ENCODE peak calls at places on chromosomes 11 and 22, in seven cellular contexts. S, K, D, B, V, A and N are unnamed samples.

GRCh38 chr22:20650294-20651207 is 123.4 kb upstream of the SERPIND1 start:
- DNase-seq in S (no peak), K (no peak), D (no peak), B (no peak), V (no peak), A (no peak), N (no peak)

GRCh38 chr22:20522134-20522827 is 14.9 kb downstream of the MED15 start:
- DNase-seq in S (no peak), K (no peak), D (no peak), B (no peak), V (no peak), A (no peak), N (no peak)

GRCh38 chr11:3873712-3874349 is 18.4 kb downstream of the STIM1 start:
- DNase-seq in S (no peak), K (no peak), D (no peak), B (no peak), V (no peak), A (no peak), N (no peak)

GRCh38 chr11:117970400-117971024 is 15.7 kb upstream of the IL10RA start:
- DNase-seq in S (peak; percentile 40), K (no peak), D (no peak), B (no peak), V (peak; percentile 47), A (no peak), N (no peak)

GRCh38 chr11:130428271-130428670 is at the start of gene ADAMTS8:
- DNase-seq in S (peak; percentile 65), K (no peak), D (no peak), B (peak; percentile 48), V (no peak), A (no peak), N (no peak)

GRCh38 chr11:27795955-27796861 is 96.0 kb upstream of the BDNF start:
- DNase-seq in S (no peak), K (no peak), D (no peak), B (no peak), V (peak; percentile 46), A (no peak), N (no peak)

GRCh38 chr11:46382644-46383403 is 1.4 kb downstream of the MDK start:
- DNase-seq in S (no peak), K (no peak), D (peak; percentile 43), B (no peak), V (no peak), A (peak; percentile 63), N (peak; percentile 32)

GRCh38 chr22:38069372-38070249 is 12.4 kb downstream of the PICK1 start:
- DNase-seq in S (no peak), K (no peak), D (peak; percentile 44), B (peak; percentile 82), V (no peak), A (peak; percentile 48), N (peak; percentile 7)

GRCh38 chr22:35882226-35883027 is 146.2 kb downstream of the RBFOX2 start:
- DNase-seq in S (no peak), K (no peak), D (peak; percentile 21), B (no peak), V (no peak), A (peak; percentile 25), N (no peak)

GRCh38 chr22:41305646-41306045 is 4.3 kb downstream of the ZC3H7B start:
- DNase-seq in S (no peak), K (no peak), D (peak; percentile 82), B (no peak), V (no peak), A (peak; percentile 48), N (peak; percentile 87)

GRCh38 chr11:107468596-107468995 is 11.0 kb upstream of the CWF19L2 start:
- DNase-seq in S (no peak), K (no peak), D (peak; percentile 61), B (no peak), V (no peak), A (peak; percentile 47), N (no peak)

GRCh38 chr11:36253238-36253637 is 36.0 kb downstream of the COMMD9 start:
- DNase-seq in S (no peak), K (no peak), D (peak; percentile 22), B (no peak), V (no peak), A (no peak), N (no peak)

GRCh38 chr11:119741369-119742262 is 12.6 kb upstream of the NECTIN1 start:
- DNase-seq in S (peak; percentile 81), K (peak; percentile 42), D (no peak), B (peak; percentile 52), V (no peak), A (peak; percentile 25), N (no peak)

GRCh38 chr11:61814242-61814957 is 2.4 kb downstream of the FADS1 start:
- DNase-seq in S (no peak), K (no peak), D (peak; percentile 18), B (peak; percentile 47), V (peak; percentile 32), A (peak; percentile 40), N (no peak)

GRCh38 chr11:3165152-3165705 is at the start of gene OSBPL5:
- DNase-seq in S (peak; percentile 89), K (no peak), D (peak; percentile 69), B (peak; percentile 87), V (peak; percentile 77), A (peak; percentile 74), N (peak; percentile 40)

GRCh38 chr11:119421941-119422504 is 949 bp downstream of the THY1 start:
- DNase-seq in S (no peak), K (no peak), D (peak; percentile 41), B (no peak), V (no peak), A (peak; percentile 37), N (no peak)

GRCh38 chr11:117909611-117910382 is 19.4 kb downstream of the TMPRSS13 start:
- DNase-seq in S (no peak), K (no peak), D (no peak), B (no peak), V (peak; percentile 30), A (no peak), N (no peak)

GRCh38 chr22:30889996-30890480 is 78.5 kb downstream of the MORC2 start:
- DNase-seq in S (peak; percentile 41), K (no peak), D (no peak), B (peak; percentile 8), V (no peak), A (no peak), N (no peak)

GRCh38 chr11:67045314-67045713 is 11.3 kb upstream of the RHOD start:
- DNase-seq in S (no peak), K (no peak), D (peak; percentile 62), B (no peak), V (no peak), A (peak; percentile 76), N (peak; percentile 83)

GRCh38 chr22:39534591-39535301 is 2.2 kb upstream of the RPS19BP1 start:
- DNase-seq in S (peak; percentile 89), K (peak; percentile 75), D (peak; percentile 53), B (peak; percentile 84), V (peak; percentile 79), A (peak; percentile 75), N (no peak)

GRCh38 chr11:74826901-74827300 is 78.3 kb downstream of the RNF169 start:
- DNase-seq in S (no peak), K (no peak), D (no peak), B (no peak), V (no peak), A (no peak), N (no peak)

GRCh38 chr22:37043828-37044538 is 7.6 kb upstream of the KCTD17 start:
- DNase-seq in S (peak; percentile 90), K (no peak), D (peak; percentile 25), B (peak; percentile 54), V (peak; percentile 76), A (peak; percentile 61), N (peak; percentile 14)

GRCh38 chr11:103920933-103921332 is 115.5 kb upstream of the DDI1 start:
- DNase-seq in S (no peak), K (no peak), D (no peak), B (no peak), V (no peak), A (no peak), N (no peak)
- TF ChIP-seq CTCF in S (no peak), K (no peak), D (no peak), B (no peak), V (no peak), A (no peak), N (peak; percentile 29)

GRCh38 chr11:63922673-63923192 is 5.8 kb upstream of the RCOR2 start:
- DNase-seq in S (no peak), K (no peak), D (no peak), B (no peak), V (no peak), A (no peak), N (no peak)

GRCh38 chr11:63919267-63920125 is 2.5 kb upstream of the RCOR2 start:
- DNase-seq in S (no peak), K (no peak), D (no peak), B (peak; percentile 75), V (no peak), A (no peak), N (no peak)

GRCh38 chr11:63918576-63919171 is 1.7 kb upstream of the RCOR2 start:
- DNase-seq in S (no peak), K (no peak), D (peak; percentile 44), B (no peak), V (no peak), A (no peak), N (no peak)

GRCh38 chr11:63920126-63920869 is 3.3 kb upstream of the RCOR2 start:
- DNase-seq in S (peak; percentile 78), K (no peak), D (peak; percentile 37), B (peak; percentile 89), V (peak; percentile 56), A (peak; percentile 55), N (no peak)

GRCh38 chr11:63920870-63921417 is 4.0 kb upstream of the RCOR2 start:
- DNase-seq in S (no peak), K (no peak), D (no peak), B (no peak), V (no peak), A (no peak), N (no peak)
- TF ChIP-seq CTCF in S (peak; percentile 51), K (peak; percentile 46), D (peak; percentile 39), B (peak; percentile 50), V (peak; percentile 46), A (peak; percentile 53), N (peak; percentile 59)

GRCh38 chr11:110529043-110529442 is 99.3 kb downstream of the FDX1 start:
- DNase-seq in S (no peak), K (no peak), D (peak; percentile 16), B (no peak), V (no peak), A (peak; percentile 30), N (no peak)
- TF ChIP-seq CTCF in S (peak; percentile 43), K (no peak), D (peak; percentile 47), B (no peak), V (peak; percentile 31), A (peak; percentile 55), N (peak; percentile 70)

GRCh38 chr11:105609341-105609781 is 512 bp upstream of the GRIA4 start:
- DNase-seq in S (no peak), K (no peak), D (no peak), B (no peak), V (no peak), A (peak; percentile 6), N (no peak)
- TF ChIP-seq CTCF in S (peak; percentile 20), K (no peak), D (peak; percentile 45), B (no peak), V (no peak), A (peak; percentile 40), N (peak; percentile 54)

DNA sequence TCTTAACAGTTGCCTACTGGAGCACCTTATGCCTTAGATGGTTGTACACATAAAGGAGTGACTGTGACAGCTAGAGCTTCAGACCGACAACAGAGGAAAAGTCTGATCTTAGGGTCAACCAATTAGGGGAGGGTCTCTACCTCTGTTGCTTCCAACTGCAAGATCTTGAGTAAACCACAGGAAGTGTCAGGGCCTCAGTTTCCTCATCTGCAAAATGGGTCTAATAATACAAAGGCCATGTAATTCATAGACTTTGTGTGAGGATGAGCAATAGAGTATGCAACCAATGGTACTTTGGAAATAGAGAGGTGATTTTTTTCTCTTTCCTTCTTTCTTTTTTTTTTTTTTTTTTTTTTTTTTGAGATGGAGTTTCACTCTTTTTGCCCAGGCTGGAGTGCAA is 16.4 kb upstream of the ANO1 start:
- DNase-seq in S (no peak), K (no peak), D (no peak), B (no peak), V (no peak), A (no peak), N (no peak)
- TF ChIP-seq CTCF in S (no peak), K (no peak), D (no peak), B (no peak), V (no peak), A (no peak), N (no peak)